ENCODE peak calls at places on chromosomes 7 and 10, in eight cellular contexts. One of them, this sample, is unnamed.

GRCh38 chr7:104328970-104329825 is 795 bp downstream of the LHFPL3 start:
- DNase-seq in H1: no peak
- DNase-seq in esophagus muscularis mucosa: no peak
- DNase-seq in transverse colon: no peak
- DNase-seq in suprapubic skin: no peak
- DNase-seq in GM12878: no peak
- DNase-seq in A549: no peak
- DNase-seq in ovary: no peak
- DNase-seq in this sample: peak

GRCh38 chr7:2523941-2524807 is 4.6 kb downstream of the LFNG start:
- DNase-seq in transverse colon: peak
- DNase-seq in suprapubic skin: no peak
- DNase-seq in GM12878: no peak
- DNase-seq in esophagus muscularis mucosa: no peak
- DNase-seq in H1: no peak
- DNase-seq in ovary: no peak
- DNase-seq in A549: peak
- DNase-seq in this sample: peak

GRCh38 chr10:80186364-80187012 is 18.8 kb downstream of the ANXA11 start:
- DNase-seq in suprapubic skin: no peak
- DNase-seq in transverse colon: no peak
- DNase-seq in esophagus muscularis mucosa: no peak
- DNase-seq in GM12878: no peak
- DNase-seq in H1: no peak
- DNase-seq in A549: no peak
- DNase-seq in ovary: no peak
- DNase-seq in this sample: peak

GRCh38 chr7:26490631-26491624 is 199.3 kb downstream of the SNX10 start:
- DNase-seq in transverse colon: peak
- DNase-seq in ovary: no peak
- DNase-seq in suprapubic skin: no peak
- DNase-seq in GM12878: no peak
- DNase-seq in esophagus muscularis mucosa: no peak
- DNase-seq in A549: no peak
- DNase-seq in H1: no peak
- DNase-seq in this sample: no peak

GRCh38 chr7:27051451-27051850 is 44.3 kb downstream of the HOXA1 start:
- DNase-seq in esophagus muscularis mucosa: no peak
- DNase-seq in GM12878: no peak
- DNase-seq in transverse colon: no peak
- DNase-seq in A549: no peak
- DNase-seq in suprapubic skin: no peak
- DNase-seq in ovary: no peak
- DNase-seq in H1: no peak
- DNase-seq in this sample: no peak

GRCh38 chr7:157468221-157469111 is 131.7 kb downstream of the DNAJB6 start:
- DNase-seq in transverse colon: no peak
- DNase-seq in H1: no peak
- DNase-seq in A549: no peak
- DNase-seq in ovary: no peak
- DNase-seq in GM12878: no peak
- DNase-seq in suprapubic skin: no peak
- DNase-seq in esophagus muscularis mucosa: no peak
- DNase-seq in this sample: peak

GRCh38 chr7:118220583-118220982 is 3.9 kb upstream of the ANKRD7 start:
- DNase-seq in suprapubic skin: no peak
- DNase-seq in ovary: no peak
- DNase-seq in A549: no peak
- DNase-seq in transverse colon: no peak
- DNase-seq in GM12878: no peak
- DNase-seq in H1: no peak
- DNase-seq in esophagus muscularis mucosa: no peak
- DNase-seq in this sample: no peak

GRCh38 chr7:113200281-113200680 is 81.9 kb upstream of the SMIM30 start:
- DNase-seq in suprapubic skin: no peak
- DNase-seq in ovary: no peak
- DNase-seq in H1: no peak
- DNase-seq in GM12878: no peak
- DNase-seq in A549: no peak
- DNase-seq in esophagus muscularis mucosa: no peak
- DNase-seq in transverse colon: no peak
- DNase-seq in this sample: no peak

GRCh38 chr7:110889363-110889762 is 201.6 kb upstream of the LRRN3 start:
- DNase-seq in A549: no peak
- DNase-seq in suprapubic skin: no peak
- DNase-seq in H1: no peak
- DNase-seq in esophagus muscularis mucosa: no peak
- DNase-seq in GM12878: no peak
- DNase-seq in ovary: no peak
- DNase-seq in transverse colon: no peak
- DNase-seq in this sample: no peak

GRCh38 chr10:93657757-93658156 is 44.6 kb downstream of the FRA10AC1 start:
- DNase-seq in esophagus muscularis mucosa: no peak
- DNase-seq in ovary: no peak
- DNase-seq in GM12878: no peak
- DNase-seq in transverse colon: no peak
- DNase-seq in A549: no peak
- DNase-seq in H1: no peak
- DNase-seq in suprapubic skin: no peak
- DNase-seq in this sample: no peak

GRCh38 chr10:86368046-86368445 is 1.5 kb upstream of the GRID1 start:
- DNase-seq in esophagus muscularis mucosa: no peak
- DNase-seq in suprapubic skin: peak
- DNase-seq in A549: no peak
- DNase-seq in GM12878: no peak
- DNase-seq in H1: no peak
- DNase-seq in ovary: no peak
- DNase-seq in transverse colon: no peak
- DNase-seq in this sample: peak

GRCh38 chr10:77408259-77408658 is 229.3 kb downstream of the KCNMA1 start:
- DNase-seq in transverse colon: no peak
- DNase-seq in esophagus muscularis mucosa: no peak
- DNase-seq in H1: no peak
- DNase-seq in GM12878: no peak
- DNase-seq in A549: no peak
- DNase-seq in ovary: no peak
- DNase-seq in suprapubic skin: no peak
- DNase-seq in this sample: no peak

GRCh38 chr7:30197438-30197837 is 62.7 kb downstream of the MTURN start:
- DNase-seq in transverse colon: no peak
- DNase-seq in esophagus muscularis mucosa: peak
- DNase-seq in suprapubic skin: no peak
- DNase-seq in H1: no peak
- DNase-seq in GM12878: no peak
- DNase-seq in ovary: no peak
- DNase-seq in A549: no peak
- DNase-seq in this sample: no peak

GRCh38 chr7:121336579-121336978 is 7.8 kb downstream of the WNT16 start:
- DNase-seq in A549: no peak
- DNase-seq in transverse colon: no peak
- DNase-seq in GM12878: no peak
- DNase-seq in suprapubic skin: no peak
- DNase-seq in H1: no peak
- DNase-seq in ovary: no peak
- DNase-seq in esophagus muscularis mucosa: no peak
- DNase-seq in this sample: no peak

DNA sequence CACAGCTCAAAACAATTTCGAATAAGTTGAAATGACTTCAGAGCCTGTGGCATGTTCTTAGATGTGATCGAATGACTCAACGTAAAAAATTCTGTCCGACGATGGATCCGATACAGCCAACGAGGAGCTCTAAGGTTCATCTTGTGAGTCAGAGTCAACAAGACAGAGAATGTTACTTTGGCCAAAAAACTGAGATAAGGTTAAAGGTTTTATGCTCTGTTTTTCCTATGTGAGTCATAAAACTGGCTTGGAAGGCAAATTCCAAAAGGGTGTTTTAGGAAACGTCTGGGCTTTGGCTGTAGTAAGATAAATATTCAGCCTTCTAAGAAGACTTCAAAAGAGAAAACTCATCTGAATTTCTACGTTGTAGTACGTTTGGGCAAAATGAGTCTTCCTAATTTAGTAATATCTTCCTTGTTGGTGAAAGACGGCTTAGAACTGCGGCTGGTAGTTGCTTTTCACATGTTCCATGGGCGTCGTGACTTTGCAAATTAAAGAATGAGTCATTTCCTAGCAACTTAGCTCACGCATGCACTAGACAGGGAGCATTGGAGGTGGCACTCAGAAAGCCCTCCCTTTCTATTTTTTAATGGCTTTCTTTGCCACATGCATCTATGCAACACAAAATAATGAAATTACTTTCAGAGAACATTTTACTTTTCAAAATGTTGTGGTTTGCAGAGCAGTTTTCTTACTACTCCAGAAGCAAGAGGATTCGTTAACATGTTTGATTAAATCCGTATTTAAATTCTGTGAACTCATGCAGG is 28.2 kb downstream of the PFKP start:
- DNase-seq in esophagus muscularis mucosa: no peak
- DNase-seq in suprapubic skin: no peak
- DNase-seq in ovary: no peak
- DNase-seq in A549: peak
- DNase-seq in transverse colon: peak
- DNase-seq in GM12878: peak
- DNase-seq in H1: no peak
- DNase-seq in this sample: no peak
- TF ChIP-seq EP300 in esophagus muscularis mucosa: peak
- TF ChIP-seq EP300 in suprapubic skin: peak
- TF ChIP-seq EP300 in ovary: no peak
- TF ChIP-seq EP300 in A549: peak
- TF ChIP-seq EP300 in transverse colon: no peak
- TF ChIP-seq EP300 in GM12878: no peak
- TF ChIP-seq EP300 in H1: no peak
- TF ChIP-seq EP300 in this sample: peak

GRCh38 chr10:71396714-71397339 is at the start of gene CDH23:
- DNase-seq in GM12878: no peak
- DNase-seq in ovary: peak
- DNase-seq in suprapubic skin: no peak
- DNase-seq in esophagus muscularis mucosa: no peak
- DNase-seq in H1: no peak
- DNase-seq in A549: peak
- DNase-seq in transverse colon: peak
- DNase-seq in this sample: peak

GRCh38 chr10:71397340-71398212 is 856 bp downstream of the CDH23 start:
- DNase-seq in H1: no peak
- DNase-seq in GM12878: no peak
- DNase-seq in ovary: peak
- DNase-seq in transverse colon: no peak
- DNase-seq in suprapubic skin: no peak
- DNase-seq in esophagus muscularis mucosa: no peak
- DNase-seq in A549: no peak
- DNase-seq in this sample: peak

GRCh38 chr10:71399946-71400345 is 3.2 kb downstream of the CDH23 start:
- DNase-seq in transverse colon: no peak
- DNase-seq in H1: no peak
- DNase-seq in esophagus muscularis mucosa: no peak
- DNase-seq in ovary: no peak
- DNase-seq in suprapubic skin: no peak
- DNase-seq in A549: no peak
- DNase-seq in GM12878: no peak
- DNase-seq in this sample: no peak

GRCh38 chr10:71401056-71401455 is 4.3 kb downstream of the CDH23 start:
- DNase-seq in GM12878: no peak
- DNase-seq in suprapubic skin: no peak
- DNase-seq in A549: no peak
- DNase-seq in esophagus muscularis mucosa: no peak
- DNase-seq in H1: no peak
- DNase-seq in ovary: no peak
- DNase-seq in transverse colon: no peak
- DNase-seq in this sample: peak

GRCh38 chr10:71398991-71399375 is 2.3 kb downstream of the CDH23 start:
- DNase-seq in esophagus muscularis mucosa: no peak
- DNase-seq in ovary: no peak
- DNase-seq in transverse colon: no peak
- DNase-seq in A549: no peak
- DNase-seq in GM12878: no peak
- DNase-seq in H1: no peak
- DNase-seq in suprapubic skin: no peak
- DNase-seq in this sample: no peak
- TF ChIP-seq EP300 in esophagus muscularis mucosa: no peak
- TF ChIP-seq EP300 in ovary: no peak
- TF ChIP-seq EP300 in transverse colon: no peak
- TF ChIP-seq EP300 in A549: no peak
- TF ChIP-seq EP300 in GM12878: no peak
- TF ChIP-seq EP300 in H1: no peak
- TF ChIP-seq EP300 in suprapubic skin: no peak
- TF ChIP-seq EP300 in this sample: no peak

DNA sequence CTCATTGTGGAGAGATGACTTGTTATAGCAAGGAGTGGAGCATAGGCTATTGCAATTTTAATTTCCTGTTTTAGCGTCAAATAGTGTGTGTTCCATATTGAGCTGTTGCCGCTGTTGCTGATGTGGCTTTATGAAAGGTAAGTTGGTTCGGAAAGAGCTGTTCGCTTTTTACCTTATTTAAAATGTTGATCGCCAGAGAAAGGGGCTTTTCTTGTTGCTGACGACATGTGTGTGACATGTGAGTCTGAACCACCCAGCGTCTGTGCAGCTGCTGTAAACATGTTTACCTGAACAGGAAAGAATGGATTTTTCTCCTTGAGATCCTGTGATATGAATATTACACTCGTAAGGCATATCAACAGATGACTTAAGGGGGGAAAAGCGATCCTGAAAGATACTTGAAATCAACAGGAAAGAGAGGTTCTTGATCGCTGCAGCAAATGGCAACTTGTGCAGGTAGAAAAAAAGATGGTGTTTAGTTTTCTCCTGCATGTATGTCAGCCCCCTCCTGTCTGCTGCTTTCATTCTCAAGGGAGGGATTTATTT is 2.5 kb downstream of the ZEB1 start:
- DNase-seq in esophagus muscularis mucosa: no peak
- DNase-seq in ovary: no peak
- DNase-seq in A549: no peak
- DNase-seq in GM12878: no peak
- DNase-seq in H1: no peak
- DNase-seq in transverse colon: peak
- DNase-seq in suprapubic skin: no peak
- DNase-seq in this sample: no peak
- TF ChIP-seq EP300 in esophagus muscularis mucosa: no peak
- TF ChIP-seq EP300 in ovary: no peak
- TF ChIP-seq EP300 in A549: no peak
- TF ChIP-seq EP300 in GM12878: no peak
- TF ChIP-seq EP300 in H1: no peak
- TF ChIP-seq EP300 in transverse colon: no peak
- TF ChIP-seq EP300 in suprapubic skin: no peak
- TF ChIP-seq EP300 in this sample: no peak

GRCh38 chr7:129522088-129522970 is 20.0 kb downstream of the SMKR1 start:
- DNase-seq in suprapubic skin: no peak
- DNase-seq in ovary: no peak
- DNase-seq in A549: no peak
- DNase-seq in GM12878: no peak
- DNase-seq in transverse colon: no peak
- DNase-seq in H1: no peak
- DNase-seq in esophagus muscularis mucosa: no peak
- DNase-seq in this sample: peak
- TF ChIP-seq EP300 in suprapubic skin: no peak
- TF ChIP-seq EP300 in ovary: no peak
- TF ChIP-seq EP300 in A549: no peak
- TF ChIP-seq EP300 in GM12878: no peak
- TF ChIP-seq EP300 in transverse colon: no peak
- TF ChIP-seq EP300 in H1: no peak
- TF ChIP-seq EP300 in esophagus muscularis mucosa: no peak
- TF ChIP-seq EP300 in this sample: no peak

GRCh38 chr7:151272877-151273276 is 24.4 kb upstream of the SMARCD3 start:
- DNase-seq in H1: no peak
- DNase-seq in GM12878: no peak
- DNase-seq in A549: no peak
- DNase-seq in esophagus muscularis mucosa: no peak
- DNase-seq in suprapubic skin: no peak
- DNase-seq in transverse colon: no peak
- DNase-seq in ovary: no peak
- DNase-seq in this sample: no peak
- TF ChIP-seq EP300 in H1: no peak
- TF ChIP-seq EP300 in GM12878: no peak
- TF ChIP-seq EP300 in A549: no peak
- TF ChIP-seq EP300 in esophagus muscularis mucosa: no peak
- TF ChIP-seq EP300 in suprapubic skin: no peak
- TF ChIP-seq EP300 in transverse colon: no peak
- TF ChIP-seq EP300 in ovary: no peak
- TF ChIP-seq EP300 in this sample: no peak